ENCODE peak calls at places on chromosomes 1 and 21, in nine cellular contexts. X is uterus; F is stimulated activated CD4-positive, alpha-beta T cell treated with anti-CD3 and anti-CD28 coated beads, Interleukin-15, amount 100 ng/mL, for 24 hours; E is NCI-H510A treated with DMSO at 0.1 percent for 48 hours; M is activated CD4-positive, CD25-positive, alpha-beta regulatory T cell; D is astrocyte of the spinal cord; S is AG09309; R is pancreas; P is T-helper 9 cell. I is an unnamed sample.

GRCh38 chr1:228177936-228178710 is 12.5 kb downstream of the IBA57 start:
- DNase-seq in X (no peak), F (no peak), E (no peak), M (no peak), D (no peak), S (no peak), R (no peak), P (no peak), I (no peak)

GRCh38 chr1:30713211-30713770 is 10.1 kb downstream of the MATN1 start:
- DNase-seq in X (peak), F (no peak), E (no peak), M (no peak), D (no peak), S (no peak), R (no peak), P (no peak), I (no peak)

GRCh38 chr1:161137881-161138280 is 5.4 kb upstream of the DEDD start:
- DNase-seq in X (no peak), F (no peak), E (no peak), M (no peak), D (no peak), S (no peak), R (no peak), P (no peak), I (no peak)

GRCh38 chr1:111672338-111672737 is 52.7 kb downstream of the RAP1A start:
- DNase-seq in X (no peak), F (no peak), E (no peak), M (no peak), D (no peak), S (peak), R (no peak), P (no peak), I (no peak)

GRCh38 chr1:21299780-21300395 is 9.6 kb upstream of the ECE1 start:
- DNase-seq in X (no peak), F (no peak), E (no peak), M (no peak), D (no peak), S (no peak), R (no peak), P (no peak), I (no peak)

GRCh38 chr21:26177187-26177586 is 6.6 kb upstream of the APP start:
- DNase-seq in X (peak), F (no peak), E (no peak), M (no peak), D (peak), S (no peak), R (no peak), P (no peak), I (no peak)

GRCh38 chr1:29505537-29506220 is 269.4 kb downstream of the PTPRU start:
- DNase-seq in X (no peak), F (no peak), E (peak), M (no peak), D (no peak), S (no peak), R (no peak), P (no peak), I (no peak)

GRCh38 chr1:46204406-46204742 is 1.2 kb downstream of the LURAP1 start:
- DNase-seq in X (no peak), F (no peak), E (no peak), M (no peak), D (no peak), S (no peak), R (no peak), P (no peak), I (no peak)

GRCh38 chr1:212139526-212140137 is 104.1 kb downstream of the DTL start:
- DNase-seq in X (no peak), F (no peak), E (no peak), M (no peak), D (no peak), S (no peak), R (no peak), P (no peak), I (no peak)

GRCh38 chr1:179012033-179012432 is 13.7 kb upstream of the FAM20B start:
- DNase-seq in X (no peak), F (no peak), E (no peak), M (no peak), D (no peak), S (no peak), R (no peak), P (no peak), I (no peak)